ENCODE peak calls at places on chromosomes 4 and X, in eight cellular contexts. Y is A549, Z is heart left ventricle, P is stomach, M is uterus, D is tibial nerve, V is ovary, U is Peyer's patch. X is an unnamed sample.

GRCh38 chrX:54799046-54799445 is 991 bp upstream of the ITIH6 start:
- DNase-seq in Y (no peak), Z (no peak), P (no peak), M (no peak), D (no peak), V (no peak), U (no peak), X (no peak)

GRCh38 chr4:119057417-119057816 is 78.2 kb upstream of the MYOZ2 start:
- DNase-seq in Y (no peak), Z (no peak), P (no peak), M (no peak), D (no peak), V (no peak), U (no peak), X (no peak)

GRCh38 chr4:35163189-35163588 is 1081.1 kb downstream of the ARAP2 start:
- DNase-seq in Y (no peak), Z (no peak), P (no peak), M (no peak), D (no peak), V (no peak), U (no peak), X (no peak)

GRCh38 chr4:38034986-38035882 is 75.0 kb downstream of the PTTG2 start:
- DNase-seq in Y (peak), Z (no peak), P (no peak), M (no peak), D (peak), V (peak), U (peak), X (no peak)

GRCh38 chrX:12488220-12488619 is 303.0 kb upstream of the PRPS2 start:
- DNase-seq in Y (no peak), Z (no peak), P (no peak), M (no peak), D (no peak), V (no peak), U (no peak), X (no peak)

GRCh38 chr4:150160473-150160872 is 82.2 kb downstream of the DCLK2 start:
- DNase-seq in Y (no peak), Z (no peak), P (no peak), M (no peak), D (no peak), V (no peak), U (no peak), X (no peak)

GRCh38 chr4:95510877-95511276 is 37.9 kb downstream of the UNC5C start:
- DNase-seq in Y (no peak), Z (no peak), P (no peak), M (no peak), D (no peak), V (no peak), U (no peak), X (no peak)

GRCh38 chr4:25694466-25694865 is 38.8 kb downstream of the SLC34A2 start:
- DNase-seq in Y (peak), Z (no peak), P (no peak), M (no peak), D (no peak), V (no peak), U (no peak), X (no peak)

GRCh38 chrX:39476596-39476995 is 621.2 kb downstream of the BCOR start:
- DNase-seq in Y (no peak), Z (no peak), P (no peak), M (no peak), D (no peak), V (no peak), U (no peak), X (no peak)

GRCh38 chr4:76532810-76533209 is 97.8 kb downstream of the SHROOM3 start:
- DNase-seq in Y (no peak), Z (no peak), P (no peak), M (no peak), D (no peak), V (no peak), U (no peak), X (no peak)

GRCh38 chr4:168551945-168552695 is 55.3 kb downstream of the PALLD start:
- DNase-seq in Y (peak), Z (no peak), P (no peak), M (no peak), D (no peak), V (no peak), U (no peak), X (no peak)

GRCh38 chr4:104382961-104383360 is 111.7 kb downstream of the CXXC4 start:
- DNase-seq in Y (no peak), Z (no peak), P (no peak), M (no peak), D (no peak), V (no peak), U (no peak), X (no peak)

GRCh38 chr4:72391281-72391680 is 177.7 kb downstream of the ADAMTS3 start:
- DNase-seq in Y (no peak), Z (no peak), P (no peak), M (no peak), D (no peak), V (no peak), U (no peak), X (no peak)

GRCh38 chrX:41863343-41864203 is 59.8 kb downstream of the CASK start:
- DNase-seq in Y (no peak), Z (no peak), P (no peak), M (no peak), D (no peak), V (no peak), U (no peak), X (no peak)

GRCh38 chr4:147096667-147097604 is 151.3 kb upstream of the TTC29 start:
- DNase-seq in Y (peak), Z (no peak), P (no peak), M (no peak), D (peak), V (no peak), U (no peak), X (no peak)

GRCh38 chr4:103011378-103012025 is 8.0 kb downstream of the SLC9B1 start:
- DNase-seq in Y (no peak), Z (no peak), P (peak), M (peak), D (no peak), V (no peak), U (no peak), X (peak)

GRCh38 chr4:20305976-20306375 is 54.3 kb downstream of the SLIT2 start:
- DNase-seq in Y (no peak), Z (no peak), P (no peak), M (no peak), D (no peak), V (no peak), U (no peak), X (no peak)

GRCh38 chrX:37904833-37905232 is 57.5 kb upstream of the DYNLT3 start:
- DNase-seq in Y (peak), Z (no peak), P (no peak), M (no peak), D (no peak), V (no peak), U (no peak), X (no peak)

GRCh38 chrX:6244666-6245065 is 16.0 kb upstream of the NLGN4X start:
- DNase-seq in Y (no peak), Z (no peak), P (no peak), M (no peak), D (no peak), V (no peak), U (no peak), X (no peak)

GRCh38 chr4:170716868-170717267 is 627.1 kb upstream of the AADAT start:
- DNase-seq in Y (no peak), Z (no peak), P (no peak), M (no peak), D (no peak), V (no peak), U (no peak), X (no peak)

GRCh38 chr4:152115794-152116193 is 355.0 kb upstream of the GATB start:
- DNase-seq in Y (no peak), Z (no peak), P (no peak), M (no peak), D (no peak), V (no peak), U (peak), X (no peak)

GRCh38 chr4:57034571-57034970 is 55.9 kb downstream of the POLR2B start:
- DNase-seq in Y (no peak), Z (no peak), P (no peak), M (no peak), D (no peak), V (no peak), U (no peak), X (no peak)
- TF ChIP-seq CTCF in Y (no peak), Z (no peak), P (no peak), M (no peak), D (no peak), V (no peak), U (no peak), X (no peak)

GRCh38 chrX:68433155-68433980 is at the start of gene OPHN1:
- DNase-seq in Y (peak), Z (peak), P (peak), M (peak), D (peak), V (peak), U (no peak), X (peak)
- TF ChIP-seq POLR2A in Y (peak), Z (peak), P (no peak), M (peak), D (peak), V (no peak), U (no peak), X (no peak)

GRCh38 chrX:66015906-66016689 is 23.8 kb downstream of the VSIG4 start:
- DNase-seq in Y (no peak), Z (no peak), P (no peak), M (no peak), D (no peak), V (no peak), U (no peak), X (no peak)
- H3K4me3 ChIP-seq in Y (no peak), Z (peak), P (peak), M (no peak), D (no peak), V (no peak), U (peak), X (no peak)

DNA sequence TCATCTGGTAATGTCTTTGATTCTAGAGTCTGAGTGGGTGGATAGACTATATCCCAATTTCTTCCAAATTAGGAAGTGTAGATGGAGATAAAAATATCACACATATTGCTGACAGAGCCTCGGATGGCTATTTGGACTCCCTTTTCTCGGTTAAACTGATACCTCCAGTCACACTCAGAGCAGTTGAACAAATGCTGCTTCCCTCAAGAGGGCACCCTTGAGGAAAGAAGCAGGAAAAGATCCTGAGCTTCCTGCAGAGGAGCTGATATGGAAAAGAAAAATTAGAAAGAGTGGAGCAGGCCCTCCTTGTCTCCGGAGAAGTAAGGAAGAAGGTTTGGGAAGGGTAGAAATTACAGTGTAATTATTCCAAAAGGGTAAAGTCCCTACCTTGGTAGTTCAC is 96.2 kb upstream of the CCSER1 start:
- DNase-seq in Y (peak), Z (no peak), P (no peak), M (no peak), D (no peak), V (no peak), U (no peak), X (no peak)
- TF ChIP-seq CTCF in Y (no peak), Z (no peak), P (peak), M (no peak), D (no peak), V (no peak), U (no peak), X (no peak)

DNA sequence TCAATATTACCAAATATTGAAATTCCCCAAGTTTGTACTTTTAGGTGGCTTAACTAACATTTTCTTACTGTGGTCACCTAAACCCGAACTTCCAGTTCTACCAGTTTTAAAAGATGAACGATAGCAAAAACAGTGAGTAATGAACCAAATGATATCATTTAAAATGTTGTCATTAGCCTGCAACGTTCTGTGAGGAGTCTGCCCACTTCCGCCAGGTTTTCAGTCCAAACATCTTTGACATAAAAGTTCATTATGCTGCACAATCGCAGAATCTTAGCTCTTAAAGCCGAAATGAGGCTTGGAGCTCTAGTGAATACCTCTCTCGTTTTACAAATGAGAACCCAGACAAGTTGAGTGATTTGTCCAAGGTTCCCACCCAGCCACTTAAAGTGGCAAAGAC is 762 bp downstream of the PIGA start:
- DNase-seq in Y (no peak), Z (no peak), P (no peak), M (no peak), D (no peak), V (no peak), U (no peak), X (no peak)
- TF ChIP-seq POLR2A in Y (no peak), Z (no peak), P (no peak), M (no peak), D (no peak), V (no peak), U (no peak), X (no peak)

DNA sequence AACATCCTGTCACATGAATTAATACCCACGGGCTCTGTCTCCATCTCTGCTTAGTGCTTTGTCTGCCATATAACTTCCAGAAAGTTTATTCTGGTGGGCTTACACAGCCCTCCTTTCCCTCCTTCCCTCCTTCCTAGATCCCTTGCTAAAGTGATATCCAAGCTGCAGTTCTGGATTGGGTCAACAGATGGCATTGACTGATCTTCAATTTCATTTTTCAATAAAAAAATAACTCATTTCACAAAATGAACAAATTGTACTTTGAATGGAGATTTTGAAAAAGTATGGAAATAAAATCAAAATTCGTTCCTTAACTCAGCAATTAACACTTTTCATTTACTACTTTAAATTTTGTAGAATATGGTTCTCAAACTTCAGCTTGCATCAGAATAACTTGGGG is 94.9 kb downstream of the NXF2 start:
- DNase-seq in Y (no peak), Z (no peak), P (no peak), M (no peak), D (no peak), V (no peak), U (no peak), X (no peak)
- H3K4me3 ChIP-seq in Y (no peak), Z (no peak), P (no peak), M (no peak), D (no peak), V (no peak), U (no peak), X (no peak)

DNA sequence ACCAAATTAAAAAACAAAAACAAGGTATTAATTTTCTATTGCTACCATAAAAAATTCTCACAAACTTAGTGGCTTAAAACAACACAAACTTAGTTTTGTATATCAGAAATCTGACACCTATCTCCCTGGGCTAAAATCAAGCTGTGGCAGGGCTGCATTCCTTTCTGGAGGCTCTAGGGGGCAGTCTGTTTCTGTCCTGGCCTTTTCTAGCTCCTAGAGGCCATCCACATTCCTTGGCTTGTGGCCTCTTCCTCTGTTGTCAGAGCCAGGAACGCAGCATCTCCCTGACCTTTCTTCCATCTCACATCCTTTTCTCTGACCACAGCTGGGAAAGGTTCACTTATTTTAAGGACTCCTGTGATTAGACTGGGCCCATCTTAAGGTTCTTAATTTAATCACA is 38.9 kb upstream of the TLR2 start:
- DNase-seq in Y (no peak), Z (no peak), P (no peak), M (no peak), D (no peak), V (no peak), U (no peak), X (no peak)
- TF ChIP-seq CTCF in Y (no peak), Z (no peak), P (no peak), M (no peak), D (no peak), V (no peak), U (no peak), X (no peak)

GRCh38 chr4:46924789-46925188 is 15.7 kb upstream of the COX7B2 start:
- DNase-seq in Y (no peak), Z (no peak), P (no peak), M (no peak), D (no peak), V (no peak), U (no peak), X (no peak)
- TF ChIP-seq POLR2A in Y (no peak), Z (no peak), P (no peak), M (no peak), D (no peak), V (no peak), U (no peak), X (no peak)

GRCh38 chr4:83112678-83113428 is 1.7 kb downstream of the PLAC8 start:
- DNase-seq in Y (no peak), Z (no peak), P (no peak), M (no peak), D (no peak), V (no peak), U (no peak), X (no peak)

GRCh38 chr4:83115000-83115399 is 471 bp upstream of the PLAC8 start:
- DNase-seq in Y (no peak), Z (no peak), P (no peak), M (no peak), D (no peak), V (no peak), U (no peak), X (no peak)

GRCh38 chr4:83114576-83114975 is at the start of gene PLAC8:
- DNase-seq in Y (no peak), Z (no peak), P (peak), M (no peak), D (no peak), V (no peak), U (peak), X (no peak)

GRCh38 chr4:83112239-83112638 is 2.3 kb downstream of the PLAC8 start:
- DNase-seq in Y (no peak), Z (no peak), P (no peak), M (no peak), D (no peak), V (no peak), U (peak), X (no peak)

GRCh38 chr4:83113429-83113786 is 1.1 kb downstream of the PLAC8 start:
- DNase-seq in Y (no peak), Z (no peak), P (no peak), M (no peak), D (no peak), V (no peak), U (peak), X (no peak)
- H3K4me3 ChIP-seq in Y (no peak), Z (no peak), P (peak), M (no peak), D (no peak), V (no peak), U (peak), X (no peak)

GRCh38 chrX:18389968-18390367 is 35.4 kb upstream of the CDKL5 start:
- DNase-seq in Y (peak), Z (no peak), P (no peak), M (no peak), D (no peak), V (no peak), U (no peak), X (no peak)
- TF ChIP-seq CTCF in Y (peak), Z (no peak), P (no peak), M (no peak), D (no peak), V (no peak), U (no peak), X (no peak)